ENCODE peak calls at places on chromosomes 12 and 14, in seven cellular contexts. X is NCI-H345; L is heart right ventricle; S is stimulated activated CD4-positive, alpha-beta T cell treated with anti-CD3 and anti-CD28 coated beads, TNF-alpha, amount 100 ng/mL, for 1 hour; Y is T-helper 1 cell; O is thoracic aorta; N is HS-27A. C is an unnamed sample.

GRCh38 chr12:47274725-47275124 is 195.0 kb upstream of the AMIGO2 start:
- DNase-seq in N (no peak), L (no peak), O (no peak), S (no peak), Y (no peak), X (no peak), C (no peak)

GRCh38 chr12:32893008-32893407 is 3.6 kb downstream of the PKP2 start:
- DNase-seq in S (no peak), X (no peak), O (no peak), Y (no peak), L (no peak), N (no peak), C (no peak)

GRCh38 chr12:24979971-24980730 is 31.2 kb upstream of the BCAT1 start:
- DNase-seq in X (no peak), L (no peak), N (no peak), O (no peak), S (no peak), Y (no peak), C (no peak)

GRCh38 chr14:95432152-95433093 is 84.0 kb downstream of the SYNE3 start:
- DNase-seq in X (no peak), L (peak; percentile 60), Y (no peak), S (no peak), N (no peak), O (no peak), C (no peak)

GRCh38 chr12:52119398-52120254 is 40.1 kb downstream of the SMIM41 start:
- DNase-seq in N (no peak), X (peak; percentile 41), L (no peak), Y (no peak), S (peak; percentile 26), O (no peak), C (no peak)

GRCh38 chr12:54135621-54136027 is 53.2 kb downstream of the SMUG1 start:
- DNase-seq in L (no peak), O (no peak), N (no peak), S (no peak), X (no peak), Y (no peak), C (no peak)

GRCh38 chr12:57993030-57993429 is 51.7 kb downstream of the ATP23 start:
- DNase-seq in X (no peak), Y (no peak), L (no peak), S (no peak), O (no peak), N (no peak), C (no peak)

GRCh38 chr14:94582199-94582750 is 1.0 kb downstream of the SERPINA5 start:
- DNase-seq in N (no peak), X (no peak), L (no peak), Y (no peak), S (no peak), O (no peak), C (no peak)

GRCh38 chr12:58503731-58504520 is 416.4 kb downstream of the LRIG3 start:
- DNase-seq in L (no peak), S (no peak), N (no peak), O (no peak), X (no peak), Y (no peak), C (no peak)

GRCh38 chr14:101473045-101473729 is 88.1 kb upstream of the DIO3 start:
- DNase-seq in L (no peak), X (no peak), Y (no peak), S (no peak), N (no peak), O (no peak), C (no peak)

GRCh38 chr12:112430929-112431328 is 12.2 kb downstream of the PTPN11 start:
- DNase-seq in L (no peak), S (no peak), Y (no peak), N (no peak), X (no peak), O (no peak), C (no peak)

GRCh38 chr12:31669020-31669419 is 9.5 kb downstream of the ETFBKMT start:
- DNase-seq in O (no peak), S (no peak), N (no peak), Y (no peak), L (no peak), X (no peak), C (no peak)

GRCh38 chr14:71711619-71712018 is 220.6 kb upstream of the RGS6 start:
- DNase-seq in S (no peak), O (no peak), N (peak; percentile 78), L (no peak), X (no peak), Y (no peak), C (no peak)

GRCh38 chr12:5898874-5899273 is 46.2 kb downstream of the ANO2 start:
- DNase-seq in S (no peak), O (no peak), X (no peak), L (no peak), Y (no peak), N (no peak), C (no peak)

C was measured in central memory CD8-positive, alpha-beta T cell.